ENCODE peak calls at places on chromosomes 7 and 10, in six cellular contexts. S is astrocyte, N is PC-9, U is neural progenitor cell, K is mesenchymal stem cell, F is neuronal stem cell. T is an unnamed sample. For H3K4me1, the result is how much of the 10 kb centered on the place peaks cover.

GRCh38 chr10:71693377-71693776 is 26.2 kb downstream of the C10orf105 start:
- DNase-seq in N (no peak), S (no peak), F (no peak), U (no peak), K (no peak), T (peak)

GRCh38 chr7:155885162-155886160 is 73.2 kb upstream of the SHH start:
- DNase-seq in N (no peak), S (peak), U (peak), K (no peak), F (peak), T (peak)

GRCh38 chr7:31108097-31108657 is 56.1 kb downstream of the ADCYAP1R1 start:
- DNase-seq in F (no peak), N (no peak), U (no peak), K (no peak), S (no peak), T (no peak)

GRCh38 chr10:61897671-61898434 is 3.6 kb upstream of the ARID5B start:
- DNase-seq in N (no peak), K (peak), U (peak), F (no peak), S (peak), T (peak)

GRCh38 chr7:93902777-93903423 is 3.5 kb upstream of the GNGT1 start:
- DNase-seq in K (peak), F (peak), U (peak), N (no peak), S (peak), T (peak)

GRCh38 chr7:30310674-30311362 is 26.4 kb downstream of the ZNRF2 start:
- DNase-seq in K (no peak), F (no peak), N (no peak), U (no peak), S (no peak), T (no peak)

GRCh38 chr10:118374404-118374803 is 32.3 kb upstream of the FAM204A start:
- DNase-seq in U (no peak), N (no peak), K (no peak), S (peak), F (no peak), T (peak)

GRCh38 chr10:95533590-95533989 is 27.6 kb downstream of the SORBS1 start:
- DNase-seq in K (no peak), U (no peak), F (no peak), S (no peak), N (no peak), T (no peak)

GRCh38 chr10:63752318-63752717 is 231.1 kb downstream of the REEP3 start:
- DNase-seq in S (no peak), N (no peak), K (no peak), F (no peak), U (no peak), T (no peak)

GRCh38 chr10:13890617-13891541 is 304.1 kb downstream of the PRPF18 start:
- DNase-seq in U (peak), F (peak), N (no peak), K (peak), S (peak), T (no peak)

GRCh38 chr7:16345979-16346958 is 75.1 kb downstream of the CRPPA start:
- DNase-seq in N (peak), U (no peak), F (no peak), K (peak), S (peak), T (peak)

GRCh38 chr10:33334839-33335549 is 527 bp upstream of the NRP1 start:
- DNase-seq in U (peak), N (peak), K (peak), S (peak), F (peak), T (peak)

GRCh38 chr10:124508907-124509454 is 47.4 kb downstream of the LHPP start:
- DNase-seq in S (no peak), K (no peak), U (no peak), F (no peak), N (no peak), T (no peak)

GRCh38 chr10:124508070-124508667 is 46.5 kb downstream of the LHPP start:
- DNase-seq in S (no peak), F (no peak), K (no peak), N (no peak), U (no peak), T (no peak)

GRCh38 chr10:124510536-124511158 is 49.0 kb downstream of the LHPP start:
- DNase-seq in S (no peak), U (no peak), N (no peak), K (no peak), F (no peak), T (no peak)

GRCh38 chr10:124511205-124512039 is 49.8 kb downstream of the LHPP start:
- DNase-seq in U (peak), N (no peak), K (no peak), S (no peak), F (no peak), T (no peak)

GRCh38 chr10:124509836-124510535 is 48.4 kb downstream of the LHPP start:
- DNase-seq in N (no peak), F (no peak), K (no peak), U (no peak), S (no peak), T (no peak)
- H2AFZ ChIP-seq in N (no peak), F (no peak), K (no peak), U (no peak), S (no peak), T (no peak)

GRCh38 chr7:92809397-92810241 is 26.8 kb downstream of the CDK6 start:
- DNase-seq in S (peak), F (no peak), K (peak), N (peak), U (peak), T (peak)

GRCh38 chr7:92808006-92808405 is 28.4 kb downstream of the CDK6 start:
- DNase-seq in K (peak), F (no peak), S (no peak), N (no peak), U (no peak), T (no peak)

GRCh38 chr7:92806496-92806895 is 29.9 kb downstream of the CDK6 start:
- DNase-seq in F (no peak), K (no peak), N (no peak), S (no peak), U (no peak), T (no peak)

GRCh38 chr7:92810242-92810611 is 26.1 kb downstream of the CDK6 start:
- DNase-seq in F (no peak), N (no peak), S (peak), K (peak), U (no peak), T (no peak)

GRCh38 chr7:92808635-92809034 is 27.7 kb downstream of the CDK6 start:
- DNase-seq in U (no peak), N (no peak), S (no peak), K (no peak), F (no peak), T (no peak)
- H3K4me1 ChIP-seq in U (under half), N (under half), S (under half), K (under half), F (under half), T (under half)

DNA sequence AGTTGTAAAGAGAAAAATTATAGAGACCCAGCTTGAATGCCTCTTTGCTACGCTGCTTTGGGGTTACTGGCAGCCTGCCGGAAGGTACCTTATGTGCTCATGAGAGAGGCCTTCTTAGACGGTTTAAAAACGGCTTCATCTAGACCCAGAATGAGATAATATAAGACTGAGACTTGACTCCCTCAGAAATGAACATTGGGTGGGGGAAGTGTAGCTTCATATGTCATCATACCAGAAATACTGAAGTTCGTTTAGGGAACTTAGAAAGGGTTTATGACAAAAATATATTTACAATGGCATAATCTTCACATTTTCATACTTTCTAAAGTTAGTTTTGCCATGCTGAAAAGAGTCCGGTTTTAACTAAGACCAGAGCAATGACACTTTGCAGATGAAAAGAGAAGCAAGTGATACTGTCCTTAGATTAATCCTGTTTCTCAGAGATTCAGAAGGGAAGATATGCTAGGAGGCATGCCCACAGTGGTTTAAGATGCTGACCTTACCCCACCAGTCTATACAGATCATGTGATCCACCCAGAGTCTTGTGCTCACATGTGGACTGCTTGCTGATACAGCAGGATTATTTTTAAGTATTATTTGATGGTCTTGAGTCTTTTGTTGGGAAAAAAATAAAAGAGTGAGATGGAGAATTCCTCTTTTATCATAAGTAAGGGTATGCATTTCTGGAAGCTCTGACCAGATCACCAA is 40.8 kb upstream of the HGF start:
- DNase-seq in U (no peak), F (no peak), K (no peak), S (no peak), N (no peak), T (no peak)
- H2AFZ ChIP-seq in U (no peak), F (no peak), K (no peak), S (no peak), N (no peak), T (no peak)

GRCh38 chr7:233456-234035 is 41.2 kb downstream of the FAM20C start:
- DNase-seq in N (no peak), K (peak), F (no peak), S (no peak), U (no peak), T (no peak)

GRCh38 chr7:231030-231857 is 38.9 kb downstream of the FAM20C start:
- DNase-seq in N (no peak), U (no peak), F (no peak), K (no peak), S (no peak), T (no peak)

GRCh38 chr7:231858-232246 is 39.5 kb downstream of the FAM20C start:
- DNase-seq in F (no peak), N (no peak), K (no peak), U (no peak), S (no peak), T (no peak)

GRCh38 chr7:234041-234711 is 41.8 kb downstream of the FAM20C start:
- DNase-seq in K (peak), U (no peak), F (no peak), S (no peak), N (no peak), T (no peak)

GRCh38 chr7:232571-233455 is 40.4 kb downstream of the FAM20C start:
- DNase-seq in S (peak), N (no peak), F (no peak), U (no peak), K (peak), T (no peak)
- H3K4me1 ChIP-seq in S (half or more), N (under half), F (under half), U (under half), K (half or more), T (under half)

GRCh38 chr7:138325434-138325833 is 134.6 kb upstream of the TRIM24 start:
- DNase-seq in F (no peak), S (no peak), N (peak), K (no peak), U (no peak), T (peak)

GRCh38 chr7:138328215-138328614 is 131.8 kb upstream of the TRIM24 start:
- DNase-seq in N (peak), K (no peak), F (no peak), S (no peak), U (no peak), T (no peak)

GRCh38 chr7:138324905-138325304 is 135.2 kb upstream of the TRIM24 start:
- DNase-seq in K (no peak), U (no peak), S (no peak), N (no peak), F (no peak), T (no peak)
- H2AFZ ChIP-seq in K (no peak), U (peak), S (no peak), N (no peak), F (peak), T (no peak)

GRCh38 chr10:52477305-52477704 is 163.2 kb downstream of the DKK1 start:
- DNase-seq in S (no peak), F (no peak), N (no peak), U (no peak), K (no peak), T (no peak)

GRCh38 chr10:52474265-52474664 is 160.2 kb downstream of the DKK1 start:
- DNase-seq in K (no peak), U (no peak), S (no peak), F (no peak), N (no peak), T (peak)

GRCh38 chr10:52483587-52483986 is 169.5 kb downstream of the DKK1 start:
- DNase-seq in F (no peak), U (no peak), N (no peak), S (no peak), K (no peak), T (no peak)

GRCh38 chr10:52484426-52485065 is 170.5 kb downstream of the DKK1 start:
- DNase-seq in N (no peak), K (no peak), U (no peak), S (no peak), F (no peak), T (no peak)

DNA sequence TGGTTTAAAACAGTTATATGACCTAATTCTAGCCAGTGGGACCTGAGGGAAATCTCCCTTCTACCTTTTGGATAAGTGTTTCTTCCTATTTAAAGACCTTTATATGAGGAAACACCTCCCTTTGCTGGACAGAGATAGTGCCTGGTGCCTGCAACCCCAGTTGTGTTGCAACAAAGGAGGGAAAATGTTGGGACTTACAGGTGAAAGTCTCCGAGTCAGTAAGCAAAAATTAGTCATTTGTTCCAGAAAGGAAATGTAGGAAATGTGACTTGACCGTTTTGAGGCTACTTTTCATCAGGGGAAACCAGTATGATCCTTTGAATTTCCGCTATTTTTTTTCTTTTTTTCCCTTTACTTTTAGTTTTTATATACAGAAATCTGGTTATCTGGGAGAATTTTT is 165.5 kb downstream of the DKK1 start:
- DNase-seq in N (no peak), U (no peak), K (no peak), S (no peak), F (no peak), T (peak)
- H3K4me1 ChIP-seq in N (under half), U (under half), K (under half), S (under half), F (under half), T (under half)

DNA sequence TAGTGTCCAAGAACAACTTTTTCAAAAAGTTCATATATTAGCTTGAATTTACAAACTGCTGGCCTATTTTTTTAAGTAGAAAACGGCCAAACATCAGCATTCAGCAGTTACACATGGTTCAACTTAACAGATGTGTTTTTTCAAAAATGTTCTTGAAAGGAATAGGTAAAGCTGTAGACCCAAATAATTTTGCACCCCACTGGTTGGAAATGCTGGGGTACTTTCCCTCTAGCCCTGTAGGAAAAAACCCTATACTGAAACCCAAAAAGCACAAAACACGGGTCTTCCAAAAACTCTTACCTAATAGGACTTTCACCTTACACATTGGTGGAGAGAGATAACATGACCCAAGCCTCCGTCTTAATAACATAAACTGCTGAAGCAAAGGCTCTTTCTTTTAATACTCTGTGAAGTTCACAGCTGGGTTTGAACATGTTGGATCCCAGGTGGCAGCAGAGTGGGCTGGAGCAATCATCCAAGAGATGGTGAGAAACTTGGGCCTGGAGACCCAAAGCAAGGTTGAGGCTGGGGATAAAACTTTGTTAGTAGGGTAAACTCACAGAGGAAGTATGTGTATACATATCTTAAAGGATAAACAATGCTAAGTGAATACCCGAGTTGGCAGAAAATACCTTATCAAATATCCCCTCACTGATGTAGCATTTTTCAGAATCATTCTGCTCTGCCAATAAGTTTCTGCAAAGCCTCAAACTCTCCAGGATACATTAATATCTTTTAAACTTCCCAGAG is 629 bp upstream of the DNAJC9 start:
- DNase-seq in K (peak), U (no peak), S (no peak), N (no peak), F (no peak), T (peak)
- H2AFZ ChIP-seq in K (no peak), U (no peak), S (peak), N (peak), F (peak), T (peak)

GRCh38 chr7:108093903-108094302 is 36.3 kb downstream of the LAMB4 start:
- DNase-seq in K (no peak), S (peak), U (no peak), N (no peak), F (no peak), T (no peak)
- H3K4me1 ChIP-seq in K (under half), S (under half), U (under half), N (under half), F (under half), T (under half)

DNA sequence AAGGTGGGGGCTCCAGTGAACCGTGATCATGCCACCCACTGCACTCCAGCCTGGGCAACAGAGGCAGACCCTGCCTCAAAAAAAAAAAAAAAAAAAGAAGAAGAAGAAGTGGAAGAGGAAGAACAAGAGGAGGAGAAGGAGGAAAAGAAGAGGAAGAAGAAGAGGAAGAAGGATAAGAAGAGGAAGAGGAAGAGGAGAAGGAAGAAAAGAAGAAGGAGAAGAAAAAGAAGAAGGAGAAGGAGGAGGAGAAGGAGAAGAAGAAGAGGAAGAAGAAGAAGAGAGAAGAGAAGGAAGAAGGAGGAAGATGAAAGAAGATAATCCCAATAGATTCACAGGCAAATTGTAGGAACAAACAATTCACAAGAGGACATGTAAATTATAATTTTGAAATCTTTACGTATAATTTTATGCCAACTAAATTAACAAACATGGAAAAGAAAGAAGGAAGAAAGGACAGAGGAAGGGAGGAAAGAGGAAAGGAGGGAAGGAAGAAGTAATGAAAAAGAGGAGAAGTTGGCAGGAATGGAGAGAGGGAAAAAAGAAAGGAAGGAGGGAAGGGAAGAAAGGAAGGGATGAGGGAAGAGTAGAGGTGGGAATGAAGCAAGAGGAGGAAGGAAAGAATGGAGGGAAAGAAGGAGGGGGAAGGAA is 3.5 kb downstream of the SVOPL start:
- DNase-seq in N (no peak), F (no peak), K (no peak), U (no peak), S (no peak), T (no peak)
- H2AFZ ChIP-seq in N (no peak), F (no peak), K (no peak), U (no peak), S (no peak), T (no peak)

T was measured in PC-3.